ENCODE peak calls at places on chromosomes 11 and 22, in four cellular contexts. One of them, this sample, is unnamed.

GRCh38 chr11:27392278-27392677 is 29.3 kb upstream of the CCDC34 start:
- DNase-seq in mucosa of descending colon: no peak
- DNase-seq in stimulated activated naive CD4-positive, alpha-beta T cell: no peak
- DNase-seq in RWPE1: no peak
- DNase-seq in this sample: no peak

GRCh38 chr11:106161775-106162174 is 84.3 kb downstream of the AASDHPPT start:
- DNase-seq in mucosa of descending colon: no peak
- DNase-seq in stimulated activated naive CD4-positive, alpha-beta T cell: no peak
- DNase-seq in RWPE1: no peak
- DNase-seq in this sample: no peak

GRCh38 chr11:128285313-128285712 is 302.0 kb downstream of the ETS1 start:
- DNase-seq in mucosa of descending colon: no peak
- DNase-seq in stimulated activated naive CD4-positive, alpha-beta T cell: no peak
- DNase-seq in RWPE1: no peak
- DNase-seq in this sample: no peak

GRCh38 chr11:11504071-11504470 is 117.7 kb downstream of the GALNT18 start:
- DNase-seq in mucosa of descending colon: peak
- DNase-seq in stimulated activated naive CD4-positive, alpha-beta T cell: no peak
- DNase-seq in RWPE1: no peak
- DNase-seq in this sample: no peak

GRCh38 chr11:112658521-112658920 is 302.7 kb upstream of the NCAM1 start:
- DNase-seq in mucosa of descending colon: no peak
- DNase-seq in stimulated activated naive CD4-positive, alpha-beta T cell: no peak
- DNase-seq in RWPE1: no peak
- DNase-seq in this sample: no peak

GRCh38 chr11:45383229-45383628 is 97.1 kb upstream of the SYT13 start:
- DNase-seq in mucosa of descending colon: no peak
- DNase-seq in stimulated activated naive CD4-positive, alpha-beta T cell: no peak
- DNase-seq in RWPE1: no peak
- DNase-seq in this sample: no peak

GRCh38 chr22:25016311-25016710 is 63.8 kb downstream of the KIAA1671 start:
- DNase-seq in mucosa of descending colon: no peak
- DNase-seq in stimulated activated naive CD4-positive, alpha-beta T cell: no peak
- DNase-seq in RWPE1: no peak
- DNase-seq in this sample: no peak

GRCh38 chr11:46888636-46889035 is 29.7 kb downstream of the LRP4 start:
- DNase-seq in mucosa of descending colon: no peak
- DNase-seq in stimulated activated naive CD4-positive, alpha-beta T cell: no peak
- DNase-seq in RWPE1: no peak
- DNase-seq in this sample: no peak

GRCh38 chr11:72742522-72743320 is 9.5 kb downstream of the ARAP1 start:
- DNase-seq in mucosa of descending colon: no peak
- DNase-seq in stimulated activated naive CD4-positive, alpha-beta T cell: no peak
- DNase-seq in RWPE1: no peak
- DNase-seq in this sample: no peak

GRCh38 chr11:6405837-6406236 is 13.1 kb downstream of the APBB1 start:
- DNase-seq in mucosa of descending colon: no peak
- DNase-seq in stimulated activated naive CD4-positive, alpha-beta T cell: no peak
- DNase-seq in RWPE1: no peak
- DNase-seq in this sample: no peak

GRCh38 chr11:9003573-9004309 is at the start of gene NRIP3:
- DNase-seq in mucosa of descending colon: peak
- DNase-seq in stimulated activated naive CD4-positive, alpha-beta T cell: peak
- DNase-seq in RWPE1: peak
- DNase-seq in this sample: peak

GRCh38 chr22:40951795-40952602 is 821 bp downstream of the RBX1 start:
- DNase-seq in mucosa of descending colon: no peak
- DNase-seq in stimulated activated naive CD4-positive, alpha-beta T cell: no peak
- DNase-seq in RWPE1: no peak
- DNase-seq in this sample: no peak

GRCh38 chr11:2799881-2800654 is 85.5 kb downstream of the CDKN1C start:
- DNase-seq in mucosa of descending colon: peak
- DNase-seq in stimulated activated naive CD4-positive, alpha-beta T cell: no peak
- DNase-seq in RWPE1: no peak
- DNase-seq in this sample: peak

GRCh38 chr22:41828516-41828915 is 4.4 kb upstream of the SREBF2 start:
- DNase-seq in mucosa of descending colon: no peak
- DNase-seq in stimulated activated naive CD4-positive, alpha-beta T cell: no peak
- DNase-seq in RWPE1: no peak
- DNase-seq in this sample: no peak

GRCh38 chr22:39266398-39267030 is 21.7 kb upstream of the PDGFB start:
- DNase-seq in mucosa of descending colon: no peak
- DNase-seq in stimulated activated naive CD4-positive, alpha-beta T cell: no peak
- DNase-seq in RWPE1: no peak
- DNase-seq in this sample: no peak

GRCh38 chr22:30279389-30279788 is 9.9 kb downstream of the CASTOR1 start:
- DNase-seq in mucosa of descending colon: no peak
- DNase-seq in stimulated activated naive CD4-positive, alpha-beta T cell: no peak
- DNase-seq in RWPE1: no peak
- DNase-seq in this sample: no peak